ENCODE peak calls at places on chromosomes 3 and 15, in nine cellular contexts. I is upper lobe of right lung; A is left lung; G is aorta; H is germinal center; D is mesothelial cell of epicardium; P is central memory CD8-positive, alpha-beta T cell; K is GM18507; N is stimulated activated CD4-positive, alpha-beta T cell treated with anti-CD3 and anti-CD28 coated beads, Interleukin-15, amount 100 ng/mL, for 24 hours. L is an unnamed sample.
A peak's percentile ranks its signal among the peaks of the same experiment; 100 is the strongest.

GRCh38 chr3:16741103-16741758 is 136.0 kb upstream of the DAZL start:
- DNase-seq in D (no peak), A (no peak), P (no peak), G (no peak), N (peak; percentile 48), H (no peak), K (no peak), I (no peak), L (no peak)

GRCh38 chr3:106185949-106186348 is 317.1 kb upstream of the CBLB start:
- DNase-seq in K (no peak), I (no peak), D (no peak), N (no peak), P (no peak), G (no peak), A (no peak), H (no peak), L (no peak)

GRCh38 chr3:45612918-45613602 is 18.5 kb downstream of the LIMD1 start:
- DNase-seq in D (no peak), P (no peak), I (no peak), K (no peak), H (peak; percentile 27), N (no peak), G (no peak), A (no peak), L (no peak)

GRCh38 chr3:161691677-161692076 is 195.1 kb downstream of the OTOL1 start:
- DNase-seq in H (no peak), N (no peak), P (no peak), D (no peak), K (no peak), A (no peak), G (no peak), I (no peak), L (no peak)

GRCh38 chr3:175127075-175127662 is 268.0 kb downstream of the NAALADL2 start:
- DNase-seq in A (no peak), H (no peak), G (no peak), N (no peak), D (no peak), P (no peak), K (no peak), I (no peak), L (no peak)

GRCh38 chr15:70278644-70279043 is 180.9 kb upstream of the TLE3 start:
- DNase-seq in P (no peak), G (peak; percentile 21), A (peak; percentile 18), D (no peak), I (peak; percentile 30), H (no peak), N (no peak), K (no peak), L (no peak)

GRCh38 chr15:25850154-25851111 is 12.7 kb downstream of the ATP10A start:
- DNase-seq in I (peak; percentile 92), G (peak; percentile 94), K (no peak), P (peak; percentile 34), H (peak; percentile 48), D (no peak), A (peak; percentile 88), N (peak; percentile 79), L (peak; percentile 50)

GRCh38 chr3:78804251-78805037 is 963.4 kb downstream of the ROBO1 start:
- DNase-seq in N (no peak), K (no peak), G (no peak), H (no peak), D (no peak), A (no peak), I (no peak), P (no peak), L (no peak)

GRCh38 chr3:195801251-195802183 is 10.2 kb downstream of the MUC4 start:
- DNase-seq in G (peak; percentile 32), A (no peak), I (no peak), P (no peak), D (peak; percentile 17), K (no peak), N (no peak), H (no peak), L (no peak)

GRCh38 chr3:164377466-164377865 is 700.8 kb downstream of the SI start:
- DNase-seq in H (no peak), N (no peak), K (no peak), P (no peak), G (no peak), A (no peak), I (no peak), D (no peak), L (no peak)

GRCh38 chr3:15017191-15017590 is 47.9 kb downstream of the MRPS25 start:
- DNase-seq in P (no peak), G (no peak), H (no peak), A (no peak), D (no peak), N (no peak), I (no peak), K (no peak), L (no peak)

GRCh38 chr3:38549957-38550840 is 54.1 kb downstream of the EXOG start:
- DNase-seq in N (no peak), I (no peak), K (no peak), H (no peak), D (no peak), G (no peak), P (no peak), A (no peak), L (no peak)

GRCh38 chr3:101784850-101785613 is 6.0 kb downstream of the NXPE3 start:
- DNase-seq in K (no peak), P (no peak), N (no peak), I (no peak), A (no peak), H (no peak), D (no peak), G (no peak), L (no peak)

GRCh38 chr15:38069506-38069905 is 135.1 kb downstream of the TMCO5A start:
- DNase-seq in G (peak; percentile 50), P (no peak), N (no peak), K (no peak), D (no peak), A (peak; percentile 72), I (peak; percentile 66), H (no peak), L (no peak)

GRCh38 chr3:51385621-51386091 is 565 bp downstream of the MANF start:
- DNase-seq in N (no peak), I (no peak), G (no peak), H (no peak), A (no peak), D (no peak), K (no peak), P (no peak), L (no peak)

GRCh38 chr3:14377838-14378169 is 24.6 kb upstream of the SLC6A6 start:
- DNase-seq in P (peak; percentile 19), I (peak; percentile 74), A (peak; percentile 73), D (no peak), K (no peak), G (peak; percentile 81), N (peak; percentile 23), H (no peak), L (peak; percentile 30)

GRCh38 chr3:144875251-144875650 is 903.6 kb downstream of the DIPK2A start:
- DNase-seq in K (no peak), G (no peak), N (no peak), A (no peak), D (no peak), I (no peak), H (no peak), P (no peak), L (no peak)

GRCh38 chr3:98733055-98733777 is 29.9 kb upstream of the ST3GAL6 start:
- DNase-seq in K (no peak), A (no peak), H (peak; percentile 13), N (peak; percentile 41), G (peak; percentile 67), D (peak; percentile 67), P (no peak), I (peak; percentile 82), L (no peak)

GRCh38 chr3:54071596-54071995 is 50.8 kb upstream of the CACNA2D3 start:
- DNase-seq in H (no peak), N (no peak), A (no peak), I (no peak), G (no peak), P (no peak), D (no peak), K (no peak), L (no peak)

L was measured in activated gamma-delta T cell treated with anti-CD3 and anti-CD28 coated beads, Interleukin-2, amount 50 U/mL, for 16 hours.